ENCODE peak calls at places on chromosomes 3 and 15, in five cellular contexts. T is GM12891, F is GM12878, W is H1, K is HepG2. R is an unnamed sample.

GRCh38 chr15:71761649-71762048 is 48.7 kb upstream of the NR2E3 start:
- DNase-seq in T (no peak), F (no peak), W (no peak), K (peak; percentile 60), R (no peak)

GRCh38 chr3:159770998-159771397 is 217.6 kb upstream of the IL12A start:
- DNase-seq in T (no peak), F (no peak), W (no peak), K (no peak), R (no peak)

GRCh38 chr15:78937132-78937739 is 7.6 kb downstream of the CTSH start:
- DNase-seq in T (no peak), F (no peak), W (no peak), K (no peak), R (no peak)

GRCh38 chr15:69697913-69698312 is 245.3 kb downstream of the RPLP1 start:
- DNase-seq in T (no peak), F (no peak), W (no peak), K (no peak), R (no peak)

GRCh38 chr15:52789601-52790165 is 453 bp downstream of the ONECUT1 start:
- DNase-seq in T (no peak), F (no peak), W (peak; percentile 67), K (no peak), R (no peak)

GRCh38 chr15:75891895-75892294 is 11.8 kb upstream of the FBXO22 start:
- DNase-seq in T (no peak), F (no peak), W (no peak), K (peak; percentile 48), R (no peak)

GRCh38 chr3:43766672-43767465 is 76.1 kb downstream of the ABHD5 start:
- DNase-seq in T (no peak), F (no peak), W (no peak), K (no peak), R (no peak)

GRCh38 chr3:16841906-16842709 is 42.6 kb upstream of the PLCL2 start:
- DNase-seq in T (peak; percentile 14), F (peak; percentile 83), W (peak; percentile 53), K (no peak), R (peak; percentile 25)

GRCh38 chr15:56675930-56676329 is 57.4 kb downstream of the ZNF280D start:
- DNase-seq in T (no peak), F (no peak), W (no peak), K (no peak), R (no peak)

GRCh38 chr15:71746719-71747118 is 63.6 kb upstream of the NR2E3 start:
- DNase-seq in T (no peak), F (no peak), W (no peak), K (peak; percentile 24), R (no peak)

GRCh38 chr3:41581700-41582099 is 380.2 kb downstream of the ULK4 start:
- DNase-seq in T (peak; percentile 51), F (peak; percentile 57), W (no peak), K (no peak), R (no peak)

GRCh38 chr3:96000963-96001362 is 813.4 kb upstream of the EPHA6 start:
- DNase-seq in T (no peak), F (no peak), W (no peak), K (peak; percentile 20), R (no peak)

GRCh38 chr3:100500320-100500880 is 8.0 kb downstream of the TMEM45A start:
- DNase-seq in T (no peak), F (no peak), W (no peak), K (no peak), R (no peak)

GRCh38 chr3:12273045-12273695 is 15.7 kb upstream of the PPARG start:
- DNase-seq in T (peak; percentile 41), F (peak; percentile 40), W (no peak), K (no peak), R (no peak)
- TF ChIP-seq TAF1 in T (no peak), F (no peak), W (no peak), K (no peak), R (no peak)

DNA sequence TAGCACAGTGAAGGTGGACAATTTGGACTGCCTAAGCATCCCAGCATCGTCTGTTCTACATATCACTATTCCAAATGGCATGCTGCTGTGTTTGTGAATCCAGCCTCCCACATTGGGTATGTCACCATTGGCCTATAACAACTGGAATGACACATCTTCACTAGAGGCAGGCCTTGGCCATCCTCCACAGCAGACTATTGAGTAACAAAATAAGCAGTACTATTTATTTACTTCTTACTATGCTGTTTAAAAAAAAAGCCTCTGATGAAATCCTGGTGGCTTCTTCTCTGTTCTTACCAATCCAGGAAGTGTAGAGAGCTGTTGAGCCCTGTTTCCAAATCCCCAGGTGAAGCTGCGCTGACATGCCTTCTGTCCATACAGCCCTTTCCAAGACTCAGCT is 30.6 kb upstream of the CERS3 start:
- DNase-seq in T (no peak), F (no peak), W (no peak), K (peak; percentile 3), R (no peak)
- TF ChIP-seq POLR2AphosphoS5 in T (no peak), F (no peak), W (no peak), K (no peak), R (no peak)

GRCh38 chr3:86995537-86995936 is 4.6 kb upstream of the VGLL3 start:
- DNase-seq in T (no peak), F (no peak), W (no peak), K (no peak), R (no peak)

GRCh38 chr3:86998551-86998950 is 7.6 kb upstream of the VGLL3 start:
- DNase-seq in T (no peak), F (no peak), W (no peak), K (no peak), R (no peak)

GRCh38 chr3:86993704-86994103 is 2.8 kb upstream of the VGLL3 start:
- DNase-seq in T (no peak), F (no peak), W (no peak), K (no peak), R (no peak)

GRCh38 chr3:86991840-86992430 is 986 bp upstream of the VGLL3 start:
- DNase-seq in T (no peak), F (no peak), W (no peak), K (no peak), R (no peak)

GRCh38 chr3:86996261-86996955 is 5.5 kb upstream of the VGLL3 start:
- DNase-seq in T (no peak), F (no peak), W (no peak), K (no peak), R (no peak)
- TF ChIP-seq TAF1 in T (no peak), F (no peak), W (no peak), K (no peak), R (no peak)

GRCh38 chr15:63041982-63042878 is at the start of gene TPM1:
- DNase-seq in T (peak; percentile 32), F (no peak), W (peak; percentile 88), K (peak; percentile 73), R (no peak)
- TF ChIP-seq POLR2AphosphoS5 in T (no peak), F (no peak), W (peak; percentile 74), K (no peak), R (no peak)

DNA sequence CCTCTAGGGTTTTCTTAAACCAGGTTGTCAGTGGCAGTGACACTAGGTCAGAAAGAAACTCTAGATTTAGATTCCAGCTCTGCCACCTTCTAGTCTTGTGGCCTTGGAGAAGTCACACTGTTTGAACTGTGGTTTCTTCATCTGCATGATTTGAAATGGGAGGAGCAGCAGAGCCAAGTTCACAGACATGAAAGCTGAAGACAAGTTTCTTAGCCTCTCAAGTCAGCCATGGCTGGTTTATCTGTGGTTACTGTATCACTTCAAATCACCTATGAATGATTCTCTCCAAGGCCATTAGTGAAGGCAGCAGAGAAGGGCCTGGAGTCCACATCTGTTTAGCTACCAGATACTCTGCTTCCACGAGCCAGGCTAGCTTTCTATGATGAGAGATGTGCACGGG is 15.6 kb downstream of the CLEC3B start:
- DNase-seq in T (no peak), F (peak; percentile 60), W (no peak), K (no peak), R (no peak)
- TF ChIP-seq TAF1 in T (no peak), F (no peak), W (no peak), K (no peak), R (no peak)

GRCh38 chr3:136075218-136075808 is 109.8 kb downstream of the PPP2R3A start:
- DNase-seq in T (peak; percentile 17), F (peak; percentile 40), W (peak; percentile 63), K (peak; percentile 72), R (no peak)
- TF ChIP-seq POLR2AphosphoS5 in T (no peak), F (no peak), W (no peak), K (no peak), R (no peak)

DNA sequence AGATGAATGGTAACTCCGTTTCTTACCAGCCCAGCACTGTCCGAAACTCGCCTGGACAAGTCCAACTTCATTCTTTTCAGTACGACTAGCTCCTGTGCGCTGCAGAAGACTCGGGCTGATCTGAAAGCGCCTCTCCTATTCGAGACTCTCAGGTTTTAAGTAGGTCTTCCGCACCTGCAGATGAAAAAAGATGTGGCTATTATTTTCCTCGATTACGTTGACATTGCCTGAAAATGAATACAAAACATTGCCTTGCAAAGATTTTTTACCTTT is 68.8 kb downstream of the HES1 start:
- DNase-seq in T (no peak), F (no peak), W (no peak), K (no peak), R (no peak)
- TF ChIP-seq TAF1 in T (no peak), F (no peak), W (no peak), K (no peak), R (no peak)

DNA sequence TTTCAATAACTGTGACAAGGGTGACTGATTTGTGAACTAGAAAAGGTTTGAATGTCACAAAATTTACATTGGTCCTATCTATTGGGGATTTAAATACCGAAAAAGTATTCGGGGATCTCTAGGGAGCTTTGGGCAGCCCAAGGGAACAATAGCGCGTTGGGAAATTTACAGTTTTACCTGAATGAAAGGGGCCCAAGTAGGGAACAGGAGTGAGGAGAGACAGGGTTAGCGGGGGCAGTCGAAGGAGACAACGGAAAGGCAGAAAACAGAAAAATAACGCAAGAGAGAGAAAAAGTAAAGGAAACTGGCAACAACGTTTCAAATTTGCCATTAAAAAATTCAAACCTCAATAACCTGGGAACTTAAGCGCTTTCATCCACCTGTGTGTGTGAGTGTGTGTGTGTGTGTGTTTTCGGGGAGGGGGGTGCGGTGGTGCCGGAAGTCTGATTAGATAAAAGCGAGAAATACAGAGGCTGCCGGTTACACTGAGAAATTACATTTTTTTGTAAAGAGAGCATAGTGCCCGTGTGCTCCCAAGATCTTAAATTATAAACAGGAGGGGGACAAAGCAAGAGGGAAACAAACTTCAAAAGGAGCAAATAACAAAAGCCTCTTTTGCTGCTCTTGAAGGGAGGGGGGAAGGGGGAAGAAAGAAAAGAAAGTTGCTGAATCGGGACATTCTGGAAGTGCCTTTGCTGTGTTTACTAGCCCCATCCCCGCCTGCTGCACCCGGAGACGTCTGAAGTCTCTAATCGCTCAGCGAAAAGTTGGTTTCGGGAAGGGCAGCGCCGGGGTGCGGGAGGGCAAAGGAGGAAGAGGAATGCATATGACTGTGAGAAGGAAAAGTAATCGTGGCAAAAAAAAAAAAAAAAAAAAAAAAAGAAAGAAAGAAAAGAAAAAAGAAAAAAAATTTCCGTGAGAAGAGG is 722 bp upstream of the ZIC1 start:
- DNase-seq in T (no peak), F (no peak), W (no peak), K (no peak), R (no peak)
- TF ChIP-seq POLR2AphosphoS5 in T (no peak), F (no peak), W (no peak), K (no peak), R (no peak)

R was measured in GM12892.